ENCODE peak calls at places on chromosomes 2 and 18, in six cellular contexts. E is NCI-H774, Q is GM04504, C is colonic mucosa, S is BJ, D is skeletal muscle cell. M is an unnamed sample.

GRCh38 chr2:10407841-10408648 is 40.1 kb downstream of the ODC1 start:
- DNase-seq in E (peak; percentile 41), Q (peak; percentile 70), C (peak; percentile 85), S (no peak), D (peak; percentile 66), M (peak; percentile 70)

GRCh38 chr2:240578488-240578887 is 8.0 kb upstream of the CAPN10 start:
- DNase-seq in E (no peak), Q (no peak), C (no peak), S (no peak), D (no peak), M (no peak)

GRCh38 chr2:106284691-106285202 is 90.6 kb upstream of the UXS1 start:
- DNase-seq in E (no peak), Q (no peak), C (no peak), S (no peak), D (no peak), M (no peak)

GRCh38 chr18:34787931-34788532 is 77.9 kb downstream of the DTNA start:
- DNase-seq in E (peak; percentile 52), Q (no peak), C (peak; percentile 40), S (no peak), D (no peak), M (peak; percentile 61)

GRCh38 chr2:172207916-172208315 is 105.2 kb upstream of the DLX2 start:
- DNase-seq in E (no peak), Q (no peak), C (no peak), S (no peak), D (no peak), M (no peak)

GRCh38 chr18:78414302-78414701 is 565.3 kb upstream of the SALL3 start:
- DNase-seq in E (no peak), Q (no peak), C (no peak), S (no peak), D (no peak), M (no peak)

GRCh38 chr2:171669121-171669520 is 18.1 kb upstream of the DYNC1I2 start:
- DNase-seq in E (peak; percentile 5), Q (no peak), C (no peak), S (no peak), D (no peak), M (no peak)

GRCh38 chr2:182072861-182073260 is 87.2 kb downstream of the PPP1R1C start:
- DNase-seq in E (no peak), Q (no peak), C (no peak), S (no peak), D (no peak), M (no peak)

GRCh38 chr2:224151161-224151560 is 112.1 kb upstream of the SERPINE2 start:
- DNase-seq in E (no peak), Q (peak; percentile 42), C (no peak), S (no peak), D (no peak), M (no peak)

GRCh38 chr2:25378731-25379490 is 37.2 kb upstream of the DNMT3A start:
- DNase-seq in E (no peak), Q (no peak), C (no peak), S (no peak), D (no peak), M (no peak)

GRCh38 chr2:25929789-25930473 is 51.6 kb upstream of the ASXL2 start:
- DNase-seq in E (no peak), Q (no peak), C (no peak), S (no peak), D (no peak), M (no peak)

GRCh38 chr2:236180831-236181453 is 12.8 kb upstream of the GBX2 start:
- DNase-seq in E (peak; percentile 59), Q (no peak), C (peak; percentile 69), S (no peak), D (no peak), M (peak; percentile 37)

GRCh38 chr18:51480562-51481261 is 283.2 kb upstream of the MEX3C start:
- DNase-seq in E (no peak), Q (no peak), C (no peak), S (no peak), D (no peak), M (peak; percentile 13)

GRCh38 chr18:11780042-11780441 is 71.2 kb upstream of the CHMP1B start:
- DNase-seq in E (no peak), Q (no peak), C (no peak), S (no peak), D (no peak), M (no peak)

GRCh38 chr2:27807476-27807875 is 36.0 kb downstream of the MRPL33 start:
- DNase-seq in E (no peak), Q (no peak), C (peak; percentile 42), S (no peak), D (no peak), M (no peak)

GRCh38 chr2:10706033-10706432 is 15.4 kb upstream of the ATP6V1C2 start:
- DNase-seq in E (no peak), Q (no peak), C (no peak), S (no peak), D (no peak), M (no peak)

GRCh38 chr2:6913415-6914157 is 3.6 kb upstream of the RNF144A start:
- DNase-seq in E (no peak), Q (no peak), C (no peak), S (no peak), D (no peak), M (no peak)

GRCh38 chr2:209640358-209640757 is 131.3 kb upstream of the UNC80 start:
- DNase-seq in E (no peak), Q (no peak), C (no peak), S (no peak), D (no peak), M (no peak)

GRCh38 chr2:26812731-26813130 is 26.9 kb downstream of the CENPA start:
- DNase-seq in E (no peak), Q (no peak), C (no peak), S (no peak), D (no peak), M (no peak)

GRCh38 chr18:8020133-8020846 is 453.2 kb downstream of the PTPRM start:
- DNase-seq in E (no peak), Q (no peak), C (no peak), S (no peak), D (no peak), M (no peak)